ENCODE peak calls at places on chromosomes 2 and 18, in four cellular contexts. O is Caki2; U is activated CD4-positive, CD25-positive, alpha-beta regulatory T cell; D is fibroblast of mammary gland. N is an unnamed sample.

GRCh38 chr2:58967736-58968135 is 726.6 kb upstream of the FANCL start:
- DNase-seq in D (no peak), U (no peak), O (no peak), N (no peak)

GRCh38 chr2:197500503-197501179 is 462 bp downstream of the HSPE1 start:
- DNase-seq in D (peak; percentile 10), O (no peak), U (no peak), N (peak; percentile 2)

GRCh38 chr18:70419526-70419925 is 130.7 kb downstream of the SOCS6 start:
- DNase-seq in U (no peak), O (no peak), D (peak; percentile 68), N (peak; percentile 90)

GRCh38 chr2:54899576-54900200 is 150.6 kb downstream of the RTN4 start:
- DNase-seq in U (no peak), O (peak; percentile 16), D (peak; percentile 73), N (peak; percentile 33)

GRCh38 chr2:106575955-106576354 is 88.8 kb downstream of the CD8B2 start:
- DNase-seq in D (peak; percentile 86), U (no peak), O (no peak), N (peak; percentile 65)

GRCh38 chr2:101446869-101447268 is 28.0 kb downstream of the RFX8 start:
- DNase-seq in U (no peak), O (no peak), D (peak; percentile 98), N (peak; percentile 96)

GRCh38 chr18:24488824-24489493 is 28.5 kb downstream of the HRH4 start:
- DNase-seq in D (peak; percentile 40), U (no peak), O (peak; percentile 30), N (peak; percentile 11)

GRCh38 chr18:67551146-67551545 is 34.6 kb upstream of the DSEL start:
- DNase-seq in O (peak; percentile 50), D (no peak), U (no peak), N (no peak)

GRCh38 chr2:109470121-109470921 is 143.4 kb downstream of the SEPTIN10 start:
- DNase-seq in D (peak; percentile 18), O (no peak), U (no peak), N (peak; percentile 64)

GRCh38 chr18:78499586-78499985 is 480.0 kb upstream of the SALL3 start:
- DNase-seq in U (no peak), O (no peak), D (no peak), N (no peak)

GRCh38 chr18:53971331-53971730 is 253.1 kb downstream of the MBD2 start:
- DNase-seq in D (no peak), U (no peak), O (peak; percentile 22), N (peak; percentile 5)

GRCh38 chr2:120508581-120509041 is 162.7 kb downstream of the INHBB start:
- DNase-seq in O (no peak), D (no peak), U (no peak), N (peak; percentile 66)

GRCh38 chr18:9147440-9148238 is 11.1 kb downstream of the ANKRD12 start:
- DNase-seq in D (peak; percentile 83), O (peak; percentile 55), U (no peak), N (peak; percentile 54)

N was measured in astrocyte.